ENCODE peak calls at places on chromosomes 11 and 22, in six cellular contexts. D, A, O, V, Q and J are unnamed samples.

GRCh38 chr22:46276563-46276962 is 8.8 kb downstream of the TTC38 start:
- DNase-seq in D (no peak), A (no peak), O (no peak), V (no peak), Q (no peak), J (no peak)

GRCh38 chr22:38755155-38755910 is 465 bp downstream of the SUN2 start:
- DNase-seq in D (peak), A (peak), O (peak), V (peak), Q (peak), J (peak)

GRCh38 chr22:30251661-30252226 is 5.2 kb upstream of the LIF start:
- DNase-seq in D (no peak), A (no peak), O (peak), V (no peak), Q (peak), J (no peak)

GRCh38 chr11:12683857-12684256 is 9.6 kb downstream of the TEAD1 start:
- DNase-seq in D (no peak), A (no peak), O (no peak), V (no peak), Q (peak), J (peak)

GRCh38 chr11:35237860-35238715 is 99.1 kb downstream of the CD44 start:
- DNase-seq in D (peak), A (peak), O (no peak), V (peak), Q (no peak), J (peak)

GRCh38 chr22:26619510-26619909 is 1.7 kb upstream of the CRYBB1 start:
- DNase-seq in D (no peak), A (no peak), O (no peak), V (no peak), Q (no peak), J (no peak)

GRCh38 chr11:27603376-27603775 is 96.8 kb upstream of the LIN7C start:
- DNase-seq in D (no peak), A (no peak), O (no peak), V (no peak), Q (no peak), J (no peak)

GRCh38 chr22:27687984-27688545 is 113.5 kb downstream of the MN1 start:
- DNase-seq in D (no peak), A (peak), O (no peak), V (no peak), Q (peak), J (peak)

GRCh38 chr22:24416095-24416494 is 11.3 kb upstream of the ADORA2A start:
- DNase-seq in D (no peak), A (no peak), O (no peak), V (peak), Q (no peak), J (no peak)

GRCh38 chr11:115075340-115075739 is 397.0 kb downstream of the NXPE2 start:
- DNase-seq in D (no peak), A (no peak), O (no peak), V (no peak), Q (no peak), J (no peak)

GRCh38 chr11:80383655-80384054 is 942.8 kb upstream of the TENM4 start:
- DNase-seq in D (no peak), A (peak), O (no peak), V (no peak), Q (no peak), J (no peak)

GRCh38 chr11:4430060-4430459 is 19.0 kb upstream of the OR52K2 start:
- DNase-seq in D (no peak), A (no peak), O (no peak), V (no peak), Q (no peak), J (peak)

GRCh38 chr11:74822187-74822586 is 73.5 kb downstream of the RNF169 start:
- DNase-seq in D (no peak), A (no peak), O (peak), V (no peak), Q (peak), J (no peak)

GRCh38 chr11:2259897-2260451 is 10.4 kb downstream of the ASCL2 start:
- DNase-seq in D (no peak), A (no peak), O (no peak), V (no peak), Q (no peak), J (no peak)

GRCh38 chr11:88174627-88175003 is 628 bp downstream of the RAB38 start:
- DNase-seq in D (peak), A (peak), O (peak), V (no peak), Q (peak), J (peak)

GRCh38 chr11:111476961-111477360 is 35.2 kb downstream of the BTG4 start:
- DNase-seq in D (no peak), A (no peak), O (no peak), V (no peak), Q (no peak), J (no peak)

GRCh38 chr11:94774345-94774744 is 6.2 kb downstream of the AMOTL1 start:
- DNase-seq in D (no peak), A (no peak), O (peak), V (no peak), Q (peak), J (no peak)

GRCh38 chr22:23781533-23781932 is 5.2 kb upstream of the SMARCB1 start:
- DNase-seq in D (no peak), A (no peak), O (peak), V (no peak), Q (peak), J (peak)

GRCh38 chr22:45887202-45888131 is 89.5 kb downstream of the WNT7B start:
- DNase-seq in D (no peak), A (no peak), O (no peak), V (no peak), Q (no peak), J (no peak)

GRCh38 chr11:132064987-132065620 is 694.7 kb downstream of the NTM start:
- DNase-seq in D (no peak), A (no peak), O (peak), V (no peak), Q (peak), J (peak)

GRCh38 chr11:130166457-130166784 is 6.8 kb downstream of the ST14 start:
- DNase-seq in D (no peak), A (no peak), O (peak), V (no peak), Q (peak), J (peak)

GRCh38 chr22:48494256-48494967 is 1333.3 kb downstream of the BRD1 start:
- DNase-seq in D (no peak), A (no peak), O (no peak), V (no peak), Q (no peak), J (no peak)

GRCh38 chr11:81174646-81175330 is 1558.9 kb downstream of the FAM181B start:
- DNase-seq in D (no peak), A (no peak), O (no peak), V (no peak), Q (no peak), J (no peak)

GRCh38 chr11:35173011-35173511 is 34.1 kb downstream of the CD44 start:
- DNase-seq in D (no peak), A (no peak), O (peak), V (no peak), Q (peak), J (no peak)

GRCh38 chr11:113313601-113314000 is 782 bp upstream of the TTC12 start:
- DNase-seq in D (no peak), A (no peak), O (peak), V (no peak), Q (no peak), J (no peak)

GRCh38 chr11:41379084-41379483 is 80.4 kb downstream of the LRRC4C start:
- DNase-seq in D (no peak), A (no peak), O (no peak), V (no peak), Q (no peak), J (no peak)

GRCh38 chr11:44926036-44926435 is 24.6 kb downstream of the TP53I11 start:
- DNase-seq in D (no peak), A (no peak), O (no peak), V (no peak), Q (no peak), J (no peak)

GRCh38 chr11:39461065-39461464 is 1998.4 kb downstream of the LRRC4C start:
- DNase-seq in D (no peak), A (no peak), O (no peak), V (no peak), Q (no peak), J (no peak)

GRCh38 chr11:67271548-67272284 is 5.4 kb downstream of the GRK2 start:
- DNase-seq in D (no peak), A (no peak), O (no peak), V (no peak), Q (no peak), J (peak)

GRCh38 chr11:16098827-16099226 is 257.5 kb downstream of the SOX6 start:
- DNase-seq in D (no peak), A (no peak), O (peak), V (no peak), Q (peak), J (no peak)

GRCh38 chr11:125329786-125330185 is 165.2 kb downstream of the PKNOX2 start:
- DNase-seq in D (no peak), A (no peak), O (no peak), V (no peak), Q (no peak), J (no peak)

GRCh38 chr22:37525073-37525745 is 6.0 kb upstream of the CARD10 start:
- DNase-seq in D (no peak), A (peak), O (peak), V (no peak), Q (peak), J (peak)

DNA sequence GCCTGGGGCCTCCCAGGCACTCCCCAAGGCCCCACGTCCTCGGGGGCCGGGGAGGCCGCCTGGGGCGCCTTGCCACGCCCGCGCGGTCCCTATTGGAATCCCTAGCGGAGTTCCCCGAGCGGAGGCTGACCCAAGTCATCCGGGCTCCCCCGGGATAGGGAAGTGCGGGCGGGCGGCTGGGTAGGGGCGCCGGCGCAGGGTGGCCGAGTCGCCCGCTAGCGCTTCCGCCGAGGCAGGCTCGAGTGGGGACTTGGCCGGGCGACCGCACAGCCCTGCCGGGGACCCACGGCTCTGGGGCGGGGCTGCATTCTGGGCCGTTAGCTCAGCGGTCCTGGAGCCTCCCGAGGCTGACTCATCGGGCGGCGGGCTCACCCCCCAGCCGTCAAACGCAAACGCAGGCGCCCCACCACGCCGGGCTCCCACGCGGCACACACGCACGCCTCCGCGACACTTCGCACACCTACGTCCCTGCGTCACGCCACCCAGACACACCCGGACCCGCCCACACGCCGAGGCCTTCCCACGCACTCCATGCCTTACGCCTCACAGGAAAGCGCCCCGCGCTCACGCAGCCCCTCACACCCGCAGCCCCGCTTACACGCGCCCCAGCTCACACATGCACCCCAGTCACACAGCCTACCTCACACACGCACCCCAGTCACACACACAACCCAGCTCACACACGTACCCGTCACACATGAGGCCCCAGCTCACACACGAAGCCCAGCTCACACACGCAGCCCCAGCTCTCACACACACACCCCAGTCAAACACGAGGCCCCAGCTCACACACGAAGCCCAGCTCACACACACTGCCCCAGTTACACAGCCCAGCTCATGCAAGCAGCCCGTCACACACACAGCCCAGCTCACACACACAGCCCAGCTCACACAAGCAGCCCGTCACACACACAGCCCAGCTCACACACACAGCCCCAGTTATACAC is 1.1 kb downstream of the PHLDB1 start:
- DNase-seq in D (no peak), A (peak), O (peak), V (peak), Q (peak), J (peak)
- H3K18ac ChIP-seq in D (peak), A (no peak), O (peak), V (peak), Q (peak), J (peak)

DNA sequence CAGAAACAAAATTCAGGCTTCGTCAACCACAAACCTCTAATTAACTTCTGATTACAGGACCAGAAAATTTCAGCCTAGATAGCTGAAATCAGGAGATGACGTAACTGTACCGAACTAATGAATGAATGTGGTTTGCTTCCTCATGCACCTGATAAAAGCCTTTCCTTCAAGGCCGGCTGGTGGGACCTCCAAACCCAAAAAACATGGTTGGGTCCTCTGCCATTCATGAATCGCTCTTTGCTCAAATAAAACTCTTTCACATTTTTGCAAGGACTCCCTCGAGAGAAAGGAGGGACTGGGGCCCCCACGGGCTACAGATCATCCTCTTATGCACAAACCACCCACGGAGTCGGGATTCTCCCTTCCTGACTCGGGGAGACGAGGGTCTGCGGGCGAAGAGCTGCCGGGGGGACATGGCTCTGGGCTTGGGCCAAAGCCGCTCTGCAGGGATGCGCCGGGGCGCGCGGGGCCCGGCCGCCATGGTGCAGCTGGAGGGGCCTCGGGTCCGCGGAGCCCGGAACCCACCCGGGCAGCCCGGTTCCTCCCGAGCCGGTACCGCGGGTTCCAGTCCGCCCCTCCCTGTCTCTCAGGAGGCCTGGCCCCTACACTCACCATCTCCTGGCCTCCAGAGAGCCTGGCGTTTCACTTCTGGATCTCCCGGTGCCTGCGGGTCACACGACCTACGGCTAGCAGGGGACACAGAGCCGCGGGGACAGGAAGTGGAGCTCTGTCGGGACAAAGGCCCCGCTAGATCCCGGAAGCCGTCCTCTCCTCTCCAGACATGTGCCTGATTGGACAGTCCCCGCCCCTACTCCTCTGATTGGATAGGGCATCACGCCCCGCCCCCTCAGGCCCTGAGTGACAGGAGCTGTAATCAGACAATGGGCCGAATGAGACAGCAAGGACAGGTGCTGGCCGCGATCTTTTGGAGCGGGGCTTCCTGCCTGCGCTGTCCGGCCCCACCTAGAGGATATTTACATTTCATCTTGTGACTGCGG is at the start of gene ZNF195:
- DNase-seq in D (peak), A (peak), O (peak), V (peak), Q (peak), J (peak)
- H3K18ac ChIP-seq in D (peak), A (peak), O (peak), V (peak), Q (peak), J (peak)

GRCh38 chr11:47577460-47578041 is 1.2 kb downstream of the KBTBD4 start:
- DNase-seq in D (no peak), A (peak), O (no peak), V (no peak), Q (no peak), J (no peak)

GRCh38 chr11:47573321-47573720 is 5.4 kb downstream of the KBTBD4 start:
- DNase-seq in D (no peak), A (no peak), O (no peak), V (no peak), Q (no peak), J (no peak)

GRCh38 chr11:47583844-47584243 is 2.6 kb upstream of the FAM180B start:
- DNase-seq in D (no peak), A (no peak), O (no peak), V (no peak), Q (no peak), J (no peak)

DNA sequence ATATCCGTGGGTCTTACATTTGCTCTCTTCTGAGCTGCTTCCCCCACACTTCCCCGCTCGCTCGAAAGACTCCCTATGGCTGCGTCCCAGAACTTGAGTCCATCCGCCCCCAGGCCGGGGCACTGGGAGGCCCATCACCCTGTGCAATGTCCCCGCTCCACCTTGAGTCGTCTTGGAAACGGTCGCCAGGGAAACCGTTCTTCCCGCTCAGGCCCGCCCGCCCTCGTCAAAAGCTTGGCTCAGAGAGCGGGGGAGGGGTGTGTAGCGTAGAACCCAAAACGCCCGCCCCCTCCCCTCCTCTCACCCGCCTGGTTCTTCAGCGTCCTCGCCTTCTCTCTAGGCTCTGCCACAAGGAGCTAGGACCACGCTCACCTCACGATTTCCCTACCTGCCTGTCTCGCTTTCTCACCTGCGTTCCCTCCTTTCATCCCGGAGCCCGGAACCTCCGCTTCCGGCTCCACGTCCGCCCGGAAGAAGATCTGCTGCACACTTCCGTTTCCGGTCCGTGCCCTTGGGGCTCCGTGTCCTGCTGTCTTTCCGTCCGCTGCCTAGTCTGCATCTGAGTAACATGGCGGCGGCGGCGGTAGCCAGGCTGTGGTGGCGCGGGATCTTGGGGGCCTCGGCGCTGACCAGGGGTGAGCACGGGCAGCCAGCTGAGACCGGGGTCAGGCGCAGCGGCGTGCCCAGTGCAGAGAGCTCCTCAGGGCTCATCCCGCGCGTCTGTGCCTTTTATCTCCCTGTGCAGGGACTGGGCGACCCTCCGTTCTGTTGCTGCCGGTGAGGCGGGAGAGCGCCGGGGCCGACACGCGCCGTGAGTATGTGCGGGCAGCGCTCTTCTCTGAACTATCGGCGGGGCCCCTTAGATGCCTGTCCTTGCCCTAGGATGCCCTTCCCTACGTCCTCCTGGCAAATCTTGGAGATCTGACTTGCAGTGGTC is at the start of the genes KBTBD4 and NDUFS3:
- DNase-seq in D (peak), A (peak), O (peak), V (peak), Q (peak), J (peak)
- H3K18ac ChIP-seq in D (peak), A (no peak), O (peak), V (peak), Q (peak), J (peak)

DNA sequence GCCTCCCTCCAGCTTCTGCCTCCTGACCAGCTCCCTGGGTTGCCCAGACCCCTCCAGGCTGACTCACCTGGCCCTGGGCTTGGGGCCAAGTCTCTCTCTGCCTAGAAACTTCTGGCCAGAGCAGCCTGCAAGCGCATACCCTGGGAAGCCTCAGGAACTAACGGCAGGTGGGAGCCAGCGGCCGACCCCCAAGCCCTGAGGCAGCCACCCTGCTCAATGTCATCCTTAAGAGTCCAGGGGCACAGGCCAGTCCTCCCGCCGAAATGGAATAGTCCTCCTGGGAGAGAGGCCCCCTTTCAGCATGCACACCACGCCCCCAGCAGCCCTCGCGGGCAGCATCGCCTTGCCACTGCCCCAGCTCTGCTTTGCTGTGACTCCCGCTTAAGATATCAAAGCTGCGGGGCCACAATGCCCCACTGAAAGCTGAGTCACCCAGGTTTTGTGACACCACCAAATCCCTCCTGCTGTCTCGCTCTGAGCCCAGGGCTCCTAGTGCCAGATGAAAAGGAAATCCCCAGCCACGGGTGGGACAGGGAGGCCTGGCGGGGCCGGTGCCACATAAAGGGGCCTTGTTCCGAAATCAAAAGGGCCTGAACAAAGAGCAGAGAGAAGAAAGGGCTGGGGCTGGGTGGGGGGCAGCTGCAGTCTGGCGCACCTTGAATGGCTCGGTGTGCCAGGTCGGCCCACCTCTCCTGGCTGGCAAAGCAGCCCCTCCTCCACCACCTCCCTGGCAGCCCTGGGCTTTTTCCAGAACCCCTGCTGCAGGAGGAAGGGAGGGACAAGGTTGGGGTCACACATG is 21.4 kb upstream of the FGF3 start:
- DNase-seq in D (no peak), A (no peak), O (no peak), V (peak), Q (no peak), J (no peak)
- H3K18ac ChIP-seq in D (peak), A (no peak), O (no peak), V (peak), Q (no peak), J (no peak)

GRCh38 chr11:133927690-133928627 is 28.8 kb downstream of the IGSF9B start:
- DNase-seq in D (no peak), A (peak), O (peak), V (peak), Q (peak), J (peak)
- H3K18ac ChIP-seq in D (peak), A (no peak), O (no peak), V (no peak), Q (no peak), J (no peak)

GRCh38 chr22:35488513-35488912 is 52.1 kb upstream of the RASD2 start:
- DNase-seq in D (no peak), A (no peak), O (no peak), V (no peak), Q (no peak), J (no peak)

GRCh38 chr22:35489225-35489624 is 51.4 kb upstream of the RASD2 start:
- DNase-seq in D (no peak), A (no peak), O (no peak), V (no peak), Q (no peak), J (no peak)

GRCh38 chr22:35493074-35493473 is 47.6 kb upstream of the RASD2 start:
- DNase-seq in D (no peak), A (no peak), O (no peak), V (no peak), Q (no peak), J (no peak)

GRCh38 chr22:35496768-35497312 is 43.8 kb upstream of the RASD2 start:
- DNase-seq in D (no peak), A (no peak), O (no peak), V (no peak), Q (no peak), J (no peak)

GRCh38 chr22:35491908-35492380 is 48.7 kb upstream of the RASD2 start:
- DNase-seq in D (no peak), A (no peak), O (no peak), V (no peak), Q (no peak), J (no peak)
- H3K18ac ChIP-seq in D (no peak), A (no peak), O (no peak), V (no peak), Q (no peak), J (no peak)